ENCODE peak calls at places on chromosomes 6 and 20, in eight cellular contexts. One of them, this sample, is unnamed.

GRCh38 chr6:31844507-31844906 is 17.0 kb downstream of the HSPA1B start:
- DNase-seq in CD8-positive, alpha-beta T cell: no peak
- DNase-seq in pancreas: no peak
- DNase-seq in fibroblast of lung: no peak
- DNase-seq in heart right ventricle: no peak
- DNase-seq in dorsolateral prefrontal cortex: no peak
- DNase-seq in uterus: no peak
- DNase-seq in GM20000: no peak
- DNase-seq in this sample: no peak

GRCh38 chr6:20814494-20814893 is 280.2 kb downstream of the CDKAL1 start:
- DNase-seq in CD8-positive, alpha-beta T cell: no peak
- DNase-seq in pancreas: no peak
- DNase-seq in fibroblast of lung: no peak
- DNase-seq in heart right ventricle: no peak
- DNase-seq in dorsolateral prefrontal cortex: no peak
- DNase-seq in uterus: no peak
- DNase-seq in GM20000: no peak
- DNase-seq in this sample: no peak

GRCh38 chr6:170066679-170067078 is 224.2 kb downstream of the DLL1 start:
- DNase-seq in CD8-positive, alpha-beta T cell: no peak
- DNase-seq in pancreas: peak
- DNase-seq in fibroblast of lung: no peak
- DNase-seq in heart right ventricle: peak
- DNase-seq in dorsolateral prefrontal cortex: no peak
- DNase-seq in uterus: peak
- DNase-seq in GM20000: no peak
- DNase-seq in this sample: no peak

GRCh38 chr6:143962644-143962929 is 45.5 kb downstream of the PLAGL1 start:
- DNase-seq in CD8-positive, alpha-beta T cell: no peak
- DNase-seq in pancreas: no peak
- DNase-seq in fibroblast of lung: peak
- DNase-seq in heart right ventricle: no peak
- DNase-seq in dorsolateral prefrontal cortex: no peak
- DNase-seq in uterus: peak
- DNase-seq in GM20000: no peak
- DNase-seq in this sample: no peak

GRCh38 chr6:76776876-76777275 is 686.4 kb downstream of the HTR1B start:
- DNase-seq in CD8-positive, alpha-beta T cell: no peak
- DNase-seq in pancreas: no peak
- DNase-seq in fibroblast of lung: no peak
- DNase-seq in heart right ventricle: no peak
- DNase-seq in dorsolateral prefrontal cortex: no peak
- DNase-seq in uterus: no peak
- DNase-seq in GM20000: no peak
- DNase-seq in this sample: no peak

GRCh38 chr20:50844430-50845100 is 49.7 kb downstream of the BCAS4 start:
- DNase-seq in CD8-positive, alpha-beta T cell: peak
- DNase-seq in pancreas: no peak
- DNase-seq in fibroblast of lung: peak
- DNase-seq in heart right ventricle: no peak
- DNase-seq in dorsolateral prefrontal cortex: no peak
- DNase-seq in uterus: no peak
- DNase-seq in GM20000: peak
- DNase-seq in this sample: peak

GRCh38 chr6:148407372-148407771 is 64.7 kb downstream of the SASH1 start:
- DNase-seq in CD8-positive, alpha-beta T cell: no peak
- DNase-seq in pancreas: no peak
- DNase-seq in fibroblast of lung: peak
- DNase-seq in heart right ventricle: no peak
- DNase-seq in dorsolateral prefrontal cortex: no peak
- DNase-seq in uterus: peak
- DNase-seq in GM20000: no peak
- DNase-seq in this sample: no peak

GRCh38 chr6:105882833-105883232 is 203.3 kb upstream of the PRDM1 start:
- DNase-seq in CD8-positive, alpha-beta T cell: no peak
- DNase-seq in pancreas: no peak
- DNase-seq in fibroblast of lung: peak
- DNase-seq in heart right ventricle: no peak
- DNase-seq in dorsolateral prefrontal cortex: no peak
- DNase-seq in uterus: no peak
- DNase-seq in GM20000: no peak
- DNase-seq in this sample: no peak

GRCh38 chr20:10282930-10283556 is 64.4 kb downstream of the SNAP25 start:
- DNase-seq in CD8-positive, alpha-beta T cell: no peak
- DNase-seq in pancreas: no peak
- DNase-seq in fibroblast of lung: peak
- DNase-seq in heart right ventricle: no peak
- DNase-seq in dorsolateral prefrontal cortex: no peak
- DNase-seq in uterus: no peak
- DNase-seq in GM20000: no peak
- DNase-seq in this sample: no peak

GRCh38 chr20:219290-220115 is 7.6 kb upstream of the DEFB129 start:
- DNase-seq in CD8-positive, alpha-beta T cell: no peak
- DNase-seq in pancreas: no peak
- DNase-seq in fibroblast of lung: peak
- DNase-seq in heart right ventricle: no peak
- DNase-seq in dorsolateral prefrontal cortex: no peak
- DNase-seq in uterus: no peak
- DNase-seq in GM20000: peak
- DNase-seq in this sample: no peak

DNA sequence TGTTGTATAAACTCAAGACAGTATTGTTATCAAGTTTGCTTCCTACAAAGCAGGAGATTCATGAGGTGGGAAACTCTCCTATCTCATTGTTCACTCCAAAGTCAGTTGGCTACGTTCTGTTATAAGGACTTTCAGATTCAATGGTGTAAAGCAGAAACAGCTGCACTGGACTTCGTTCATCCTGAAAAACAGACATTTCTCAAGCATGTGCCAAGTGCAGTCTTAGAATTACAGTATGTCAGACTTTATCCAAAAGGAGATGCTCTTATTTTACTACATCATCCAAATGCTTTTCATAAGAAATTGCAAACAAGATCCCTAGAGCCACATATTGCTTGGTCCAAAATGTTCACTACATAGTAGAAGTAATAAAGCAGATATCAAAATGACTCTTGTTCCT is 14.9 kb downstream of the COL21A1 start:
- DNase-seq in CD8-positive, alpha-beta T cell: no peak
- DNase-seq in pancreas: no peak
- DNase-seq in fibroblast of lung: no peak
- DNase-seq in heart right ventricle: no peak
- DNase-seq in dorsolateral prefrontal cortex: no peak
- DNase-seq in uterus: no peak
- DNase-seq in GM20000: no peak
- DNase-seq in this sample: no peak
- TF ChIP-seq CTCF in CD8-positive, alpha-beta T cell: no peak
- TF ChIP-seq CTCF in pancreas: no peak
- TF ChIP-seq CTCF in fibroblast of lung: no peak
- TF ChIP-seq CTCF in heart right ventricle: no peak
- TF ChIP-seq CTCF in dorsolateral prefrontal cortex: no peak
- TF ChIP-seq CTCF in uterus: no peak
- TF ChIP-seq CTCF in GM20000: no peak
- TF ChIP-seq CTCF in this sample: no peak

GRCh38 chr6:26412225-26412624 is 10.2 kb downstream of the BTN3A1 start:
- DNase-seq in CD8-positive, alpha-beta T cell: no peak
- DNase-seq in pancreas: no peak
- DNase-seq in fibroblast of lung: no peak
- DNase-seq in heart right ventricle: no peak
- DNase-seq in dorsolateral prefrontal cortex: no peak
- DNase-seq in uterus: no peak
- DNase-seq in GM20000: no peak
- DNase-seq in this sample: no peak

GRCh38 chr6:26412954-26413353 is 10.9 kb downstream of the BTN3A1 start:
- DNase-seq in CD8-positive, alpha-beta T cell: no peak
- DNase-seq in pancreas: no peak
- DNase-seq in fibroblast of lung: no peak
- DNase-seq in heart right ventricle: peak
- DNase-seq in dorsolateral prefrontal cortex: no peak
- DNase-seq in uterus: no peak
- DNase-seq in GM20000: no peak
- DNase-seq in this sample: no peak

GRCh38 chr6:26408828-26409730 is 7.0 kb downstream of the BTN3A1 start:
- DNase-seq in CD8-positive, alpha-beta T cell: no peak
- DNase-seq in pancreas: no peak
- DNase-seq in fibroblast of lung: no peak
- DNase-seq in heart right ventricle: no peak
- DNase-seq in dorsolateral prefrontal cortex: no peak
- DNase-seq in uterus: no peak
- DNase-seq in GM20000: no peak
- DNase-seq in this sample: no peak

GRCh38 chr6:26414281-26414680 is 12.2 kb downstream of the BTN3A1 start:
- DNase-seq in CD8-positive, alpha-beta T cell: no peak
- DNase-seq in pancreas: no peak
- DNase-seq in fibroblast of lung: no peak
- DNase-seq in heart right ventricle: no peak
- DNase-seq in dorsolateral prefrontal cortex: no peak
- DNase-seq in uterus: no peak
- DNase-seq in GM20000: no peak
- DNase-seq in this sample: no peak

DNA sequence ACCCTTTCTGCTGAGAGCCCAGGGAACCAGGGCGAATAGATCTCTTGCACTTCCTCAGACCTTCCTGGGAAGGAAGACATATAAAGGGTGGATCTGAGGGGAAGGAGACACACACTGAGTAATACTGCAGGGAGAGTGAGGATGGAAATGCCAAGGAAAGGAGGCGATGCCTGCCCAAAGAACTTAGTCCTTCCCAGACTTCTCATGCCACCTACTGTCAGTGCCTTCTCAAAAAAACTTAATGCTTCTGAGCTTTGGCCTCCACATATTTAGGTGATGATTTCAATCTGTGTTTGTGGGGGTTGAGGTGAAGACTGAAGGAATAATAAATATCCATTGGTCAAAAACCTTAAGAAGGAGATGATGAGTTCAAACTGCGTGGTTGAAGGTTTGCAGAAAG is 9.7 kb downstream of the BTN3A1 start:
- DNase-seq in CD8-positive, alpha-beta T cell: no peak
- DNase-seq in pancreas: no peak
- DNase-seq in fibroblast of lung: no peak
- DNase-seq in heart right ventricle: no peak
- DNase-seq in dorsolateral prefrontal cortex: no peak
- DNase-seq in uterus: no peak
- DNase-seq in GM20000: no peak
- DNase-seq in this sample: no peak
- TF ChIP-seq CTCF in CD8-positive, alpha-beta T cell: no peak
- TF ChIP-seq CTCF in pancreas: no peak
- TF ChIP-seq CTCF in fibroblast of lung: no peak
- TF ChIP-seq CTCF in heart right ventricle: no peak
- TF ChIP-seq CTCF in dorsolateral prefrontal cortex: no peak
- TF ChIP-seq CTCF in uterus: no peak
- TF ChIP-seq CTCF in GM20000: no peak
- TF ChIP-seq CTCF in this sample: no peak

DNA sequence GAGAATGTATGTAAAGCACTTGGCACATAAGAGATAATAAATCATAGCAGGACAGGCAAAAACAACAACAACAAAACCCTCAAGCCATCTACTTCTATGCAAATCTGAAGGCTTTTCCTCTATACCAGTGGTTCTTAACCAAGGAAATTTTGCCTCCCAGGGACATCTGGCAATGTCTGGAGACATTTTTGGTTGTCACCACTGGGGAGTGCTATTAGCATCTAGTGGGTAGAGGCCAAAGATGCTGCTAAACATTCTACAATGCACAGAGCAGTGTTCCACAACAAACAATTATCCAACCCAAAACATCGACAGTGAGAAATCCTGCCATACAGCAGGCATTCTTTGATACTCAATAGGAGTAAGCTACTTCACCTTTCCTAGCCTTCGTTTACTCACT is 28.2 kb downstream of the NDRG3 start:
- DNase-seq in CD8-positive, alpha-beta T cell: no peak
- DNase-seq in pancreas: no peak
- DNase-seq in fibroblast of lung: no peak
- DNase-seq in heart right ventricle: no peak
- DNase-seq in dorsolateral prefrontal cortex: no peak
- DNase-seq in uterus: no peak
- DNase-seq in GM20000: no peak
- DNase-seq in this sample: no peak
- TF ChIP-seq CTCF in CD8-positive, alpha-beta T cell: no peak
- TF ChIP-seq CTCF in pancreas: no peak
- TF ChIP-seq CTCF in fibroblast of lung: no peak
- TF ChIP-seq CTCF in heart right ventricle: peak
- TF ChIP-seq CTCF in dorsolateral prefrontal cortex: peak
- TF ChIP-seq CTCF in uterus: peak
- TF ChIP-seq CTCF in GM20000: peak
- TF ChIP-seq CTCF in this sample: no peak

GRCh38 chr6:116057766-116058165 is 2.9 kb downstream of the FRK start:
- DNase-seq in CD8-positive, alpha-beta T cell: no peak
- DNase-seq in pancreas: no peak
- DNase-seq in fibroblast of lung: no peak
- DNase-seq in heart right ventricle: no peak
- DNase-seq in dorsolateral prefrontal cortex: no peak
- DNase-seq in uterus: no peak
- DNase-seq in GM20000: no peak
- DNase-seq in this sample: no peak

GRCh38 chr6:116062496-116062895 is 1.8 kb upstream of the FRK start:
- DNase-seq in CD8-positive, alpha-beta T cell: no peak
- DNase-seq in pancreas: no peak
- DNase-seq in fibroblast of lung: no peak
- DNase-seq in heart right ventricle: no peak
- DNase-seq in dorsolateral prefrontal cortex: no peak
- DNase-seq in uterus: no peak
- DNase-seq in GM20000: no peak
- DNase-seq in this sample: no peak

GRCh38 chr6:116064626-116065025 is 3.9 kb upstream of the FRK start:
- DNase-seq in CD8-positive, alpha-beta T cell: no peak
- DNase-seq in pancreas: no peak
- DNase-seq in fibroblast of lung: no peak
- DNase-seq in heart right ventricle: no peak
- DNase-seq in dorsolateral prefrontal cortex: no peak
- DNase-seq in uterus: no peak
- DNase-seq in GM20000: no peak
- DNase-seq in this sample: no peak

GRCh38 chr6:116059713-116060571 is 749 bp downstream of the FRK start:
- DNase-seq in CD8-positive, alpha-beta T cell: no peak
- DNase-seq in pancreas: peak
- DNase-seq in fibroblast of lung: peak
- DNase-seq in heart right ventricle: no peak
- DNase-seq in dorsolateral prefrontal cortex: no peak
- DNase-seq in uterus: no peak
- DNase-seq in GM20000: peak
- DNase-seq in this sample: no peak

DNA sequence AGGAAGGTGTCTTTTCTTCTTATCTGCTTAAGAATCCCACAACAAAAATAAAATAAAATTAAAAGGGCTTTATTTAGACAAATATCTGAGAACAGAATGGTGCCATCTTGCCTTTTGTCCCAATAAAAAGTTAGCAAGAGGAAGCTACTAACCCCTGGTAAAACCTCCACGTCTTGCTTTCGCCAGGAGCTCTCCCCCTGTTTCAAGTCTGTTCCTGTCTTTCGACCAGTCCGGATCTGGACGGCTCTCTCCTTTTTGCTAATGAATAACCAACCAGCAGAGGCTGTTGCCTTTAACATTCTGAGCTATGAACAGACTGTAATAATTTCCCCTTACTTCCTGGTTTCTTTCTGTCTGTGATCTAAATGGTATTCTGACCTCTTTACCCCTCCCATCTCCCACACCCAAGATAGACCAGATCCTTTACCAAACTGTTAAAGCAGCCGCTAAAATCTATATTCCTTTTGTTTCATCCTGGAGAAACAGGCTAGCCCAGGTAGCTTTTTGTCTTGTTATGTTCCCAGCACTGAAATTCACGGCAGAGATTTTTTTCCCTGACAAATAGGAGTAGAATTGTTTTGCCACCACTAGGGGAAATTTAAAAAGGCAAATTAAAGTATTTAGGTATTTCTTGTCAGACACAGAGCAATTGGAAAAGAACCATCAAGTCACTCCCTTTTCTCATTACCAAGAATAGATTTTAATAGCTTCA is at the start of gene FRK:
- DNase-seq in CD8-positive, alpha-beta T cell: no peak
- DNase-seq in pancreas: peak
- DNase-seq in fibroblast of lung: no peak
- DNase-seq in heart right ventricle: peak
- DNase-seq in dorsolateral prefrontal cortex: no peak
- DNase-seq in uterus: no peak
- DNase-seq in GM20000: no peak
- DNase-seq in this sample: no peak
- TF ChIP-seq CTCF in CD8-positive, alpha-beta T cell: no peak
- TF ChIP-seq CTCF in pancreas: peak
- TF ChIP-seq CTCF in fibroblast of lung: no peak
- TF ChIP-seq CTCF in heart right ventricle: peak
- TF ChIP-seq CTCF in dorsolateral prefrontal cortex: no peak
- TF ChIP-seq CTCF in uterus: no peak
- TF ChIP-seq CTCF in GM20000: no peak
- TF ChIP-seq CTCF in this sample: no peak

This sample was measured in activated B cell treated with CpG ODN at 0.5 μM for 24 hours.